ENCODE peak calls at places on chromosomes 12 and 14, in five cellular contexts. R is GM20000, I is RWPE1, B is natural killer cell, V is ascending aorta. L is an unnamed sample.

GRCh38 chr12:4588916-4589315 is 26.9 kb downstream of the DYRK4 start:
- DNase-seq in V (no peak), B (no peak), I (no peak), R (no peak), L (no peak)

GRCh38 chr14:104888489-104889373 is 23.7 kb downstream of the CEP170B start:
- DNase-seq in R (no peak), I (no peak), V (no peak), B (peak), L (no peak)

GRCh38 chr12:56916996-56917333 is 17.2 kb downstream of the SDR9C7 start:
- DNase-seq in B (no peak), R (no peak), V (no peak), I (no peak), L (no peak)

GRCh38 chr12:76299536-76300296 is 48.5 kb downstream of the BBS10 start:
- DNase-seq in B (no peak), V (no peak), I (no peak), R (no peak), L (no peak)

GRCh38 chr12:32568241-32568640 is 110.9 kb upstream of the DNM1L start:
- DNase-seq in R (no peak), B (no peak), I (peak), V (no peak), L (no peak)

GRCh38 chr12:10140001-10140400 is 10.0 kb upstream of the CLEC7A start:
- DNase-seq in I (peak), V (no peak), B (no peak), R (peak), L (peak)

GRCh38 chr14:69749956-69750355 is 17.0 kb upstream of the SRSF5 start:
- DNase-seq in R (no peak), I (no peak), V (no peak), B (no peak), L (no peak)

GRCh38 chr12:22060261-22060660 is 14.2 kb downstream of the CMAS start:
- DNase-seq in V (no peak), B (no peak), I (no peak), R (no peak), L (no peak)

GRCh38 chr12:1724250-1724649 is 33.4 kb downstream of the ADIPOR2 start:
- DNase-seq in I (no peak), B (no peak), V (no peak), R (no peak), L (no peak)

GRCh38 chr14:26775765-26776577 is 178.1 kb upstream of the NOVA1 start:
- DNase-seq in V (no peak), R (no peak), B (no peak), I (peak), L (no peak)

DNA sequence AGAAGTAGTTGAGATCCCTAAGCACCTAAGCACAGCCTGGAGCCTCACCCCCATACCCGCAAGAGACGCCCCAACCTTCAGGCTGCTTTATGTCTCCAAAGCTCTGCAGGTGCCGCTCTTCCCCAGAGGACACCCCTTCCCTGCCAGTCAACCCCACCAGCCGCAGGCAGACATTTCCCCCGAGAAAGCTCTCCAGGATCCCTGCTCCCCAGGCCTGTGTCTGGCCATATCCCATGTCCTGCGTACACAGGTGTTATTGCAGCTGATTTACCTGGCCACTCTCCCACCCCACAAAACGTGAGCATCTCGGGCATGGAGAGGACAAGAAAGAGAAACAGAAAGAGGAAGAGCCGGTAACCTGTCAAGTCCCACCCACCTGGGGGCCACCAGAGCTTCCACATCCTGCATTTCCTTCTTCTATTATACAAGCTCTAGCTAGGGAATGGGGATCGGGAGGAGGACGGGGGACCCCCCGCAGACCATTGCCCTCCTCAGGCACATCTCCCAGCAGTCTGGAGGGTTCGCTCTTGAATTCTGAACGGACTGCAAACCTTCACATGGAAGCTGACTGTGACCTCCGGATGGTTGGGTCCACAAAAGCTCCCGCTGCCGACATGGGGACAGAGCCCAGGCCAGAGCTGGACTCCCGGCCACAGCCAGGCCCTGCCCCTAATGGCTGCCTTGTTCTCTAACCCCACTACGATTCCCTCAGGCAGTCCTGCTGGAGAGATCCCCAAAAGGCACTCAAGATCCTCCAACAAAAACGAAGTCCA is 17.6 kb downstream of the CCDC88C start:
- DNase-seq in I (no peak), V (no peak), R (peak), B (no peak), L (no peak)
- TF ChIP-seq CTCF in I (no peak), V (no peak), R (no peak), B (no peak), L (no peak)

GRCh38 chr12:78571953-78572352 is 292.6 kb upstream of the SYT1 start:
- DNase-seq in R (no peak), I (no peak), V (no peak), B (no peak), L (no peak)
- TF ChIP-seq CTCF in R (no peak), I (no peak), V (no peak), B (no peak), L (no peak)

GRCh38 chr14:63650336-63650952 is 8.8 kb upstream of the WDR89 start:
- DNase-seq in B (peak), V (no peak), I (no peak), R (no peak), L (no peak)
- TF ChIP-seq CTCF in B (no peak), V (no peak), I (no peak), R (no peak), L (no peak)

GRCh38 chr12:39807043-39807442 is 187.4 kb upstream of the ABCD2 start:
- DNase-seq in I (no peak), V (no peak), B (no peak), R (no peak), L (no peak)
- TF ChIP-seq CTCF in I (no peak), V (no peak), B (no peak), R (no peak), L (peak)

DNA sequence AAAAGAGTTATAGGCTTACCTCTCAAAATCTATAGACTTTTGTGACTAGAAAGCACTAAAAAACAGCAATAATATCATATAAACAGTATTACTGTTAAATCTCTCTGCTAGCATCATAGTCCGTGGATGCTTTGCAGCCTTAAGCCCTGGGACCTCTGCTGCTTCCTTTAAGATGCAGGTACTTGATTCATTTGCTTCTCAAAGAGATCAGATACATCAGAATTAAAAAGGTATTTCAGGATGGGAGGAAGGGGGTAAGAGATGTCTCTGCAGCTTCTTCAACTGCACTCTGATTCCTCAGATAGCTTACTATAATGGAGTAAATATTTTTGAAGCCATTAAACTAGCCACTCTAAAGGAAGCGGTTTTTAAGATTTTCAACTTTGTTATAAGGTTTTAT is 49.3 kb downstream of the PAPLN start:
- DNase-seq in B (no peak), I (no peak), V (no peak), R (no peak), L (no peak)
- TF ChIP-seq CTCF in B (no peak), I (no peak), V (no peak), R (no peak), L (no peak)